ENCODE peak calls at places on chromosome 18, in nine cellular contexts. One of them, this sample, is unnamed.

GRCh38 chr18:46416706-46417638 is 240.0 kb downstream of the LOXHD1 start:
- DNase-seq in germinal center: peak; percentile 55
- DNase-seq in dorsolateral prefrontal cortex: no peak
- DNase-seq in left cardiac atrium: no peak
- DNase-seq in T-helper 2 cell: no peak
- DNase-seq in NCI-H1417: peak; percentile 10
- DNase-seq in RKO: peak; percentile 10
- DNase-seq in GM23338: peak; percentile 41
- DNase-seq in stimulated activated CD4-positive, alpha-beta T cell treated with anti-CD3 and anti-CD28 coated beads, Interleukin-1b, Interleukin-23, amount 100 ng/mL, for 24 hours: no peak
- DNase-seq in this sample: peak; percentile 22

GRCh38 chr18:25563346-25563745 is 211.4 kb upstream of the ZNF521 start:
- DNase-seq in germinal center: no peak
- DNase-seq in dorsolateral prefrontal cortex: no peak
- DNase-seq in left cardiac atrium: no peak
- DNase-seq in T-helper 2 cell: no peak
- DNase-seq in NCI-H1417: no peak
- DNase-seq in RKO: no peak
- DNase-seq in GM23338: no peak
- DNase-seq in stimulated activated CD4-positive, alpha-beta T cell treated with anti-CD3 and anti-CD28 coated beads, Interleukin-1b, Interleukin-23, amount 100 ng/mL, for 24 hours: no peak
- DNase-seq in this sample: no peak

GRCh38 chr18:46939337-46939963 is 22.0 kb downstream of the KATNAL2 start:
- DNase-seq in germinal center: no peak
- DNase-seq in dorsolateral prefrontal cortex: no peak
- DNase-seq in left cardiac atrium: no peak
- DNase-seq in T-helper 2 cell: no peak
- DNase-seq in NCI-H1417: no peak
- DNase-seq in RKO: peak; percentile 52
- DNase-seq in GM23338: peak; percentile 10
- DNase-seq in stimulated activated CD4-positive, alpha-beta T cell treated with anti-CD3 and anti-CD28 coated beads, Interleukin-1b, Interleukin-23, amount 100 ng/mL, for 24 hours: no peak
- DNase-seq in this sample: no peak

GRCh38 chr18:32349728-32350395 is 120.8 kb downstream of the GAREM1 start:
- DNase-seq in germinal center: no peak
- DNase-seq in dorsolateral prefrontal cortex: peak; percentile 33
- DNase-seq in left cardiac atrium: peak; percentile 73
- DNase-seq in T-helper 2 cell: no peak
- DNase-seq in NCI-H1417: peak; percentile 58
- DNase-seq in RKO: peak; percentile 90
- DNase-seq in GM23338: no peak
- DNase-seq in stimulated activated CD4-positive, alpha-beta T cell treated with anti-CD3 and anti-CD28 coated beads, Interleukin-1b, Interleukin-23, amount 100 ng/mL, for 24 hours: no peak
- DNase-seq in this sample: peak; percentile 21

GRCh38 chr18:73647391-73647790 is 500.2 kb downstream of the FBXO15 start:
- DNase-seq in germinal center: no peak
- DNase-seq in dorsolateral prefrontal cortex: no peak
- DNase-seq in left cardiac atrium: no peak
- DNase-seq in T-helper 2 cell: no peak
- DNase-seq in NCI-H1417: no peak
- DNase-seq in RKO: no peak
- DNase-seq in GM23338: no peak
- DNase-seq in stimulated activated CD4-positive, alpha-beta T cell treated with anti-CD3 and anti-CD28 coated beads, Interleukin-1b, Interleukin-23, amount 100 ng/mL, for 24 hours: no peak
- DNase-seq in this sample: no peak

GRCh38 chr18:6781846-6782245 is 52.3 kb downstream of the ARHGAP28 start:
- DNase-seq in germinal center: no peak
- DNase-seq in dorsolateral prefrontal cortex: no peak
- DNase-seq in left cardiac atrium: no peak
- DNase-seq in T-helper 2 cell: no peak
- DNase-seq in NCI-H1417: no peak
- DNase-seq in RKO: peak; percentile 3
- DNase-seq in GM23338: no peak
- DNase-seq in stimulated activated CD4-positive, alpha-beta T cell treated with anti-CD3 and anti-CD28 coated beads, Interleukin-1b, Interleukin-23, amount 100 ng/mL, for 24 hours: no peak
- DNase-seq in this sample: no peak

GRCh38 chr18:3450358-3451107 is 561 bp downstream of the TGIF1 start:
- DNase-seq in germinal center: peak; percentile 26
- DNase-seq in dorsolateral prefrontal cortex: peak; percentile 35
- DNase-seq in left cardiac atrium: peak; percentile 77
- DNase-seq in T-helper 2 cell: peak; percentile 49
- DNase-seq in NCI-H1417: peak; percentile 77
- DNase-seq in RKO: peak; percentile 70
- DNase-seq in GM23338: no peak
- DNase-seq in stimulated activated CD4-positive, alpha-beta T cell treated with anti-CD3 and anti-CD28 coated beads, Interleukin-1b, Interleukin-23, amount 100 ng/mL, for 24 hours: peak; percentile 37
- DNase-seq in this sample: no peak

GRCh38 chr18:47519706-47520105 is 268.2 kb upstream of the SKOR2 start:
- DNase-seq in germinal center: no peak
- DNase-seq in dorsolateral prefrontal cortex: no peak
- DNase-seq in left cardiac atrium: no peak
- DNase-seq in T-helper 2 cell: no peak
- DNase-seq in NCI-H1417: no peak
- DNase-seq in RKO: no peak
- DNase-seq in GM23338: no peak
- DNase-seq in stimulated activated CD4-positive, alpha-beta T cell treated with anti-CD3 and anti-CD28 coated beads, Interleukin-1b, Interleukin-23, amount 100 ng/mL, for 24 hours: no peak
- DNase-seq in this sample: no peak

GRCh38 chr18:9173770-9174233 is 37.2 kb downstream of the ANKRD12 start:
- DNase-seq in germinal center: no peak
- DNase-seq in dorsolateral prefrontal cortex: no peak
- DNase-seq in left cardiac atrium: no peak
- DNase-seq in T-helper 2 cell: no peak
- DNase-seq in NCI-H1417: no peak
- DNase-seq in RKO: no peak
- DNase-seq in GM23338: no peak
- DNase-seq in stimulated activated CD4-positive, alpha-beta T cell treated with anti-CD3 and anti-CD28 coated beads, Interleukin-1b, Interleukin-23, amount 100 ng/mL, for 24 hours: no peak
- DNase-seq in this sample: no peak

GRCh38 chr18:23235336-23235735 is 100.1 kb downstream of the CABLES1 start:
- DNase-seq in germinal center: no peak
- DNase-seq in dorsolateral prefrontal cortex: no peak
- DNase-seq in left cardiac atrium: no peak
- DNase-seq in T-helper 2 cell: no peak
- DNase-seq in NCI-H1417: no peak
- DNase-seq in RKO: no peak
- DNase-seq in GM23338: no peak
- DNase-seq in stimulated activated CD4-positive, alpha-beta T cell treated with anti-CD3 and anti-CD28 coated beads, Interleukin-1b, Interleukin-23, amount 100 ng/mL, for 24 hours: no peak
- DNase-seq in this sample: no peak

GRCh38 chr18:63342206-63342605 is 22.6 kb upstream of the BCL2 start:
- DNase-seq in germinal center: peak; percentile 43
- DNase-seq in dorsolateral prefrontal cortex: no peak
- DNase-seq in left cardiac atrium: peak; percentile 36
- DNase-seq in T-helper 2 cell: no peak
- DNase-seq in NCI-H1417: no peak
- DNase-seq in RKO: no peak
- DNase-seq in GM23338: peak; percentile 69
- DNase-seq in stimulated activated CD4-positive, alpha-beta T cell treated with anti-CD3 and anti-CD28 coated beads, Interleukin-1b, Interleukin-23, amount 100 ng/mL, for 24 hours: no peak
- DNase-seq in this sample: no peak

GRCh38 chr18:44098551-44099098 is 582.1 kb upstream of the SETBP1 start:
- DNase-seq in germinal center: peak; percentile 3
- DNase-seq in dorsolateral prefrontal cortex: no peak
- DNase-seq in left cardiac atrium: no peak
- DNase-seq in T-helper 2 cell: no peak
- DNase-seq in NCI-H1417: peak; percentile 50
- DNase-seq in RKO: peak; percentile 2
- DNase-seq in GM23338: peak; percentile 59
- DNase-seq in stimulated activated CD4-positive, alpha-beta T cell treated with anti-CD3 and anti-CD28 coated beads, Interleukin-1b, Interleukin-23, amount 100 ng/mL, for 24 hours: no peak
- DNase-seq in this sample: no peak

GRCh38 chr18:49668583-49669290 is 106.9 kb downstream of the LIPG start:
- DNase-seq in germinal center: no peak
- DNase-seq in dorsolateral prefrontal cortex: no peak
- DNase-seq in left cardiac atrium: peak; percentile 33
- DNase-seq in T-helper 2 cell: no peak
- DNase-seq in NCI-H1417: peak; percentile 74
- DNase-seq in RKO: no peak
- DNase-seq in GM23338: peak; percentile 25
- DNase-seq in stimulated activated CD4-positive, alpha-beta T cell treated with anti-CD3 and anti-CD28 coated beads, Interleukin-1b, Interleukin-23, amount 100 ng/mL, for 24 hours: no peak
- DNase-seq in this sample: peak; percentile 20

GRCh38 chr18:49645836-49646235 is 84.0 kb downstream of the LIPG start:
- DNase-seq in germinal center: no peak
- DNase-seq in dorsolateral prefrontal cortex: no peak
- DNase-seq in left cardiac atrium: peak; percentile 67
- DNase-seq in T-helper 2 cell: no peak
- DNase-seq in NCI-H1417: no peak
- DNase-seq in RKO: no peak
- DNase-seq in GM23338: peak; percentile 25
- DNase-seq in stimulated activated CD4-positive, alpha-beta T cell treated with anti-CD3 and anti-CD28 coated beads, Interleukin-1b, Interleukin-23, amount 100 ng/mL, for 24 hours: no peak
- DNase-seq in this sample: no peak

GRCh38 chr18:37322497-37323035 is 243.0 kb downstream of the CELF4 start:
- DNase-seq in germinal center: peak; percentile 41
- DNase-seq in dorsolateral prefrontal cortex: no peak
- DNase-seq in left cardiac atrium: peak; percentile 42
- DNase-seq in T-helper 2 cell: no peak
- DNase-seq in NCI-H1417: peak; percentile 64
- DNase-seq in RKO: no peak
- DNase-seq in GM23338: peak; percentile 88
- DNase-seq in stimulated activated CD4-positive, alpha-beta T cell treated with anti-CD3 and anti-CD28 coated beads, Interleukin-1b, Interleukin-23, amount 100 ng/mL, for 24 hours: no peak
- DNase-seq in this sample: no peak

GRCh38 chr18:12278765-12279682 is 24.9 kb downstream of the CIDEA start:
- DNase-seq in germinal center: no peak
- DNase-seq in dorsolateral prefrontal cortex: peak; percentile 38
- DNase-seq in left cardiac atrium: peak; percentile 91
- DNase-seq in T-helper 2 cell: no peak
- DNase-seq in NCI-H1417: no peak
- DNase-seq in RKO: peak; percentile 82
- DNase-seq in GM23338: peak; percentile 82
- DNase-seq in stimulated activated CD4-positive, alpha-beta T cell treated with anti-CD3 and anti-CD28 coated beads, Interleukin-1b, Interleukin-23, amount 100 ng/mL, for 24 hours: no peak
- DNase-seq in this sample: no peak

GRCh38 chr18:36477776-36478175 is 180.3 kb downstream of the FHOD3 start:
- DNase-seq in germinal center: no peak
- DNase-seq in dorsolateral prefrontal cortex: no peak
- DNase-seq in left cardiac atrium: no peak
- DNase-seq in T-helper 2 cell: no peak
- DNase-seq in NCI-H1417: no peak
- DNase-seq in RKO: no peak
- DNase-seq in GM23338: no peak
- DNase-seq in stimulated activated CD4-positive, alpha-beta T cell treated with anti-CD3 and anti-CD28 coated beads, Interleukin-1b, Interleukin-23, amount 100 ng/mL, for 24 hours: no peak
- DNase-seq in this sample: no peak

GRCh38 chr18:80176334-80177080 is 67.4 kb downstream of the ADNP2 start:
- DNase-seq in germinal center: no peak
- DNase-seq in dorsolateral prefrontal cortex: no peak
- DNase-seq in left cardiac atrium: no peak
- DNase-seq in T-helper 2 cell: no peak
- DNase-seq in NCI-H1417: peak; percentile 81
- DNase-seq in RKO: no peak
- DNase-seq in GM23338: no peak
- DNase-seq in stimulated activated CD4-positive, alpha-beta T cell treated with anti-CD3 and anti-CD28 coated beads, Interleukin-1b, Interleukin-23, amount 100 ng/mL, for 24 hours: no peak
- DNase-seq in this sample: no peak

This sample was measured in DMS79.